ENCODE peak calls at places on chromosomes 7 and 10, in seven cellular contexts. P is stomach, U is neural crest cell, S is mammary epithelial cell, T is adrenal gland, W is nephron progenitor cell, Q is GM12865. B is an unnamed sample.

GRCh38 chr7:14754631-14755030 is 147.9 kb downstream of the DGKB start:
- DNase-seq in P (no peak), U (no peak), S (peak; percentile 54), T (no peak), W (no peak), Q (no peak), B (no peak)

GRCh38 chr7:79055722-79056415 is 397.6 kb downstream of the MAGI2 start:
- DNase-seq in P (no peak), U (no peak), S (peak; percentile 40), T (peak; percentile 59), W (no peak), Q (no peak), B (no peak)

GRCh38 chr7:39733881-39734571 is 110.7 kb downstream of the RALA start:
- DNase-seq in P (no peak), U (no peak), S (peak; percentile 83), T (no peak), W (no peak), Q (peak; percentile 53), B (no peak)

GRCh38 chr10:54159924-54160323 is 641.1 kb downstream of the PCDH15 start:
- DNase-seq in P (no peak), U (no peak), S (no peak), T (no peak), W (no peak), Q (no peak), B (no peak)

GRCh38 chr10:80051993-80052392 is 26.5 kb upstream of the TMEM254 start:
- DNase-seq in P (no peak), U (no peak), S (no peak), T (no peak), W (no peak), Q (no peak), B (no peak)

GRCh38 chr10:103917326-103918052 is 495 bp downstream of the STN1 start:
- DNase-seq in P (peak; percentile 53), U (peak; percentile 10), S (no peak), T (no peak), W (peak; percentile 38), Q (no peak), B (no peak)

GRCh38 chr10:95821766-95822165 is 65.8 kb downstream of the ENTPD1 start:
- DNase-seq in P (no peak), U (no peak), S (no peak), T (no peak), W (no peak), Q (no peak), B (no peak)

GRCh38 chr10:19826712-19827111 is 10.5 kb downstream of the PLXDC2 start:
- DNase-seq in P (no peak), U (no peak), S (peak; percentile 62), T (no peak), W (no peak), Q (no peak), B (no peak)

GRCh38 chr7:86644282-86645173 is 819 bp downstream of the GRM3 start:
- DNase-seq in P (no peak), U (peak; percentile 25), S (no peak), T (peak; percentile 29), W (peak; percentile 46), Q (no peak), B (peak; percentile 38)

GRCh38 chr10:97500297-97500575 is 1.5 kb downstream of the UBTD1 start:
- DNase-seq in P (no peak), U (no peak), S (no peak), T (no peak), W (no peak), Q (no peak), B (no peak)

GRCh38 chr10:4717670-4718069 is 108.3 kb upstream of the AKR1E2 start:
- DNase-seq in P (no peak), U (no peak), S (no peak), T (no peak), W (no peak), Q (no peak), B (no peak)

GRCh38 chr10:103723557-103723956 is 131.8 kb downstream of the SH3PXD2A start:
- DNase-seq in P (no peak), U (no peak), S (no peak), T (no peak), W (no peak), Q (no peak), B (no peak)

GRCh38 chr7:8480466-8480865 is 47.1 kb downstream of the NXPH1 start:
- DNase-seq in P (no peak), U (no peak), S (no peak), T (no peak), W (no peak), Q (no peak), B (no peak)

GRCh38 chr10:31947144-31947926 is 18.7 kb upstream of the ARHGAP12 start:
- DNase-seq in P (no peak), U (no peak), S (peak; percentile 84), T (no peak), W (no peak), Q (peak; percentile 46), B (no peak)

GRCh38 chr7:2564970-2565546 is 6.3 kb downstream of the IQCE start:
- DNase-seq in P (no peak), U (no peak), S (no peak), T (no peak), W (no peak), Q (no peak), B (no peak)

GRCh38 chr10:91616124-91616523 is 16.7 kb downstream of the PPP1R3C start:
- DNase-seq in P (no peak), U (no peak), S (no peak), T (no peak), W (no peak), Q (no peak), B (no peak)

GRCh38 chr7:98760201-98760651 is 109.6 kb downstream of the TMEM130 start:
- DNase-seq in P (no peak), U (no peak), S (no peak), T (no peak), W (no peak), Q (no peak), B (no peak)

GRCh38 chr10:46547881-46548780 is 8.3 kb downstream of the GPRIN2 start:
- DNase-seq in P (peak; percentile 31), U (no peak), S (no peak), T (peak; percentile 18), W (peak; percentile 2), Q (no peak), B (no peak)

GRCh38 chr10:22874189-22874854 is 53.5 kb upstream of the ARMC3 start:
- DNase-seq in P (no peak), U (no peak), S (no peak), T (no peak), W (no peak), Q (no peak), B (no peak)

GRCh38 chr10:33485276-33485675 is 150.8 kb upstream of the NRP1 start:
- DNase-seq in P (no peak), U (no peak), S (no peak), T (no peak), W (no peak), Q (peak; percentile 11), B (no peak)

GRCh38 chr7:42431873-42432272 is 194.9 kb upstream of the GLI3 start:
- DNase-seq in P (no peak), U (no peak), S (no peak), T (no peak), W (no peak), Q (no peak), B (no peak)

GRCh38 chr7:28407643-28408042 is 4.7 kb upstream of the CREB5 start:
- DNase-seq in P (no peak), U (no peak), S (peak; percentile 83), T (no peak), W (no peak), Q (no peak), B (no peak)

GRCh38 chr7:106737202-106737562 is 76.2 kb upstream of the CCDC71L start:
- DNase-seq in P (no peak), U (no peak), S (peak; percentile 43), T (no peak), W (no peak), Q (no peak), B (no peak)

GRCh38 chr10:119919271-119919670 is 26.7 kb downstream of the SEC23IP start:
- DNase-seq in P (no peak), U (no peak), S (no peak), T (no peak), W (no peak), Q (no peak), B (no peak)

GRCh38 chr10:69800109-69800508 is 1.6 kb upstream of the COL13A1 start:
- DNase-seq in P (peak; percentile 35), U (peak; percentile 58), S (peak; percentile 48), T (peak; percentile 57), W (peak; percentile 70), Q (peak; percentile 24), B (peak; percentile 73)
- TF ChIP-seq CTCF in P (peak; percentile 30), U (peak; percentile 66), S (peak; percentile 80), T (peak; percentile 54), W (peak; percentile 64), Q (peak; percentile 55), B (peak; percentile 71)

DNA sequence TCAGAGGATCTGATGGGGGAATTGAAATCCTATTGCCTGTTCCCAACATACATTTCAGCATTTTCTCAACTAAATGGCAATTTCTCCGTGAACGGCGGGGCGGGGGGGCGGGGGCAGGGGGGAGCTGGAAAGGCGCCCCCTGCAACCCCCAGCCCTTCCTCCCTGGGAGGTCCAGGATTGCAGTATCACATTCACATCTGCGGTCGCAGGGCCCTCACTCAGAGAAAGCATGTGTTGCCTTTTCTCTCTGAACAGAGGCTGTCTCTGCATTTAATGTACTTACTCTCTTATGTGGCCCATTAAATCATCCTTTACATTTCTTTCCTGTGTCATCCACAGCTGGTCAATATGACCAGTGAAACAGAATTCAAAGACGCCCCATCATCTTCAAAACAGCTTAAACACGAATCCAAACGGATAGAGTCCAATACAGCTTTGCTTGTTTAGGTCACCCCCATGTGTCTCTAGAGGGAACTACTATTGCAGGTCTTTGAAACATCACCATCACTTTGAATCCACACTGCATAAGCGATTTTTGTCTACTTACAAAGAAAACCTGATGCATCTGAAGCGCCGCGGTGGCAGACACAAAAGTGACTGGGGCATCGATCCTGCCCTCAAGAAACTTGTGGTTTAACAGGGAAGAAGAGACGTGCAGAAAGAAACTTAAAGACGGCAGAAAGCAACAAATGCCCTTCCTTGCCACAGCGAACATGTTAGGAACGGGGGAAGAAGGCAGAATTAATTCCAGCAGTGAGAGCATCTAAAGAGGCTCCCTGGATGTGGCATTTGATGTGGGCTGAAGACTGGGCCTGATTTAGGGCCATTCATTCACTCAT is 17.0 kb upstream of the ECHDC3 start:
- DNase-seq in P (no peak), U (no peak), S (peak; percentile 44), T (peak; percentile 39), W (no peak), Q (peak; percentile 88), B (peak; percentile 29)
- TF ChIP-seq CTCF in P (peak; percentile 57), U (peak; percentile 75), S (peak; percentile 65), T (peak; percentile 86), W (peak; percentile 58), Q (peak; percentile 87), B (peak; percentile 30)

GRCh38 chr7:822692-823276 is 9.5 kb upstream of the SUN1 start:
- DNase-seq in P (no peak), U (no peak), S (no peak), T (no peak), W (no peak), Q (no peak), B (no peak)
- TF ChIP-seq CTCF in P (no peak), U (peak; percentile 19), S (no peak), T (no peak), W (no peak), Q (no peak), B (peak; percentile 34)

DNA sequence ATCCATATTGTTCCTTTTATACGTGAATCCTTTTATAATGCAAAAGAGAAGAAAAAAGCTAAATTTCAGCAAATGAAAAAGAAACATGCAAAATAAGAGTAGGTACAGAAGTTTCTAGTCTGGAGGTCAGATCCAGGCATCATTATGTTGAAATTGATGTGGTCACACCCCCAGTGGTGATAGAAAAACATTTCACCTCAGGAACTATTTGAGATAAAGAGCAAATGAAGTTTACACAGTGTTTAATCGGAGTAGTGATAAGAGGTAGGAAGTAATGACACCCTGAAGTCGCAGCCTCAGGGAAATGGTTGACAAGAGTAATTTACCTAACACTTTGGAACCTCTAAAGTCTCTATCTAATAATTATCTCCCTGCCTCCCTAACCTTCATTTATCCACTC is 536.0 kb upstream of the STEAP1 start:
- DNase-seq in P (no peak), U (no peak), S (no peak), T (no peak), W (no peak), Q (no peak), B (no peak)
- TF ChIP-seq CTCF in P (no peak), U (no peak), S (no peak), T (no peak), W (no peak), Q (no peak), B (peak; percentile 15)